ENCODE peak calls at places on chromosomes 11 and 22, in ten cellular contexts. One of them, this sample, is unnamed.

GRCh38 chr11:66373261-66373660 is 1.7 kb upstream of the SLC29A2 start:
- DNase-seq in anterior cingulate cortex: no peak
- DNase-seq in NCI-H510A treated with DMSO at 0.1 percent for 48 hours: no peak
- DNase-seq in SJCRH30: no peak
- DNase-seq in NCI-H1105: no peak
- DNase-seq in amygdala: no peak
- DNase-seq in AG04450: no peak
- DNase-seq in T-cell: no peak
- DNase-seq in stimulated activated CD4-positive, alpha-beta T cell treated with anti-CD3 and anti-CD28 coated beads, Interleukin-4, amount 100 ng/mL, for 48 hours: no peak
- DNase-seq in naive thymus-derived CD8-positive, alpha-beta T cell: no peak
- DNase-seq in this sample: no peak

GRCh38 chr11:82796970-82797594 is 63.4 kb upstream of the FAM181B start:
- DNase-seq in T-cell: no peak
- DNase-seq in amygdala: peak; percentile 42
- DNase-seq in SJCRH30: peak; percentile 22
- DNase-seq in NCI-H1105: no peak
- DNase-seq in anterior cingulate cortex: peak; percentile 54
- DNase-seq in stimulated activated CD4-positive, alpha-beta T cell treated with anti-CD3 and anti-CD28 coated beads, Interleukin-4, amount 100 ng/mL, for 48 hours: no peak
- DNase-seq in NCI-H510A treated with DMSO at 0.1 percent for 48 hours: no peak
- DNase-seq in naive thymus-derived CD8-positive, alpha-beta T cell: no peak
- DNase-seq in AG04450: no peak
- DNase-seq in this sample: no peak

GRCh38 chr22:24141586-24141985 is 39.7 kb upstream of the SUSD2 start:
- DNase-seq in anterior cingulate cortex: no peak
- DNase-seq in AG04450: no peak
- DNase-seq in naive thymus-derived CD8-positive, alpha-beta T cell: no peak
- DNase-seq in amygdala: no peak
- DNase-seq in NCI-H510A treated with DMSO at 0.1 percent for 48 hours: no peak
- DNase-seq in stimulated activated CD4-positive, alpha-beta T cell treated with anti-CD3 and anti-CD28 coated beads, Interleukin-4, amount 100 ng/mL, for 48 hours: no peak
- DNase-seq in NCI-H1105: no peak
- DNase-seq in SJCRH30: no peak
- DNase-seq in T-cell: no peak
- DNase-seq in this sample: no peak

GRCh38 chr22:38228873-38229740 is 27.3 kb downstream of the MAFF start:
- DNase-seq in amygdala: no peak
- DNase-seq in SJCRH30: peak; percentile 52
- DNase-seq in anterior cingulate cortex: no peak
- DNase-seq in T-cell: no peak
- DNase-seq in AG04450: no peak
- DNase-seq in NCI-H1105: no peak
- DNase-seq in naive thymus-derived CD8-positive, alpha-beta T cell: no peak
- DNase-seq in NCI-H510A treated with DMSO at 0.1 percent for 48 hours: peak; percentile 9
- DNase-seq in stimulated activated CD4-positive, alpha-beta T cell treated with anti-CD3 and anti-CD28 coated beads, Interleukin-4, amount 100 ng/mL, for 48 hours: no peak
- DNase-seq in this sample: no peak

GRCh38 chr11:19552100-19552499 is 160.5 kb upstream of the NAV2 start:
- DNase-seq in AG04450: no peak
- DNase-seq in NCI-H510A treated with DMSO at 0.1 percent for 48 hours: no peak
- DNase-seq in stimulated activated CD4-positive, alpha-beta T cell treated with anti-CD3 and anti-CD28 coated beads, Interleukin-4, amount 100 ng/mL, for 48 hours: no peak
- DNase-seq in anterior cingulate cortex: peak; percentile 14
- DNase-seq in T-cell: no peak
- DNase-seq in NCI-H1105: no peak
- DNase-seq in amygdala: no peak
- DNase-seq in naive thymus-derived CD8-positive, alpha-beta T cell: no peak
- DNase-seq in SJCRH30: peak; percentile 32
- DNase-seq in this sample: no peak

GRCh38 chr22:41479671-41480396 is 10.9 kb downstream of the ACO2 start:
- DNase-seq in NCI-H1105: no peak
- DNase-seq in NCI-H510A treated with DMSO at 0.1 percent for 48 hours: no peak
- DNase-seq in anterior cingulate cortex: peak; percentile 82
- DNase-seq in SJCRH30: no peak
- DNase-seq in amygdala: no peak
- DNase-seq in T-cell: no peak
- DNase-seq in naive thymus-derived CD8-positive, alpha-beta T cell: no peak
- DNase-seq in AG04450: no peak
- DNase-seq in stimulated activated CD4-positive, alpha-beta T cell treated with anti-CD3 and anti-CD28 coated beads, Interleukin-4, amount 100 ng/mL, for 48 hours: no peak
- DNase-seq in this sample: no peak

GRCh38 chr22:45993143-45993692 is 16.3 kb upstream of the WNT7B start:
- DNase-seq in naive thymus-derived CD8-positive, alpha-beta T cell: no peak
- DNase-seq in NCI-H510A treated with DMSO at 0.1 percent for 48 hours: no peak
- DNase-seq in amygdala: no peak
- DNase-seq in anterior cingulate cortex: no peak
- DNase-seq in T-cell: no peak
- DNase-seq in stimulated activated CD4-positive, alpha-beta T cell treated with anti-CD3 and anti-CD28 coated beads, Interleukin-4, amount 100 ng/mL, for 48 hours: no peak
- DNase-seq in AG04450: no peak
- DNase-seq in NCI-H1105: no peak
- DNase-seq in SJCRH30: no peak
- DNase-seq in this sample: no peak

GRCh38 chr22:36182056-36182455 is 19.6 kb downstream of the APOL4 start:
- DNase-seq in stimulated activated CD4-positive, alpha-beta T cell treated with anti-CD3 and anti-CD28 coated beads, Interleukin-4, amount 100 ng/mL, for 48 hours: no peak
- DNase-seq in naive thymus-derived CD8-positive, alpha-beta T cell: no peak
- DNase-seq in anterior cingulate cortex: no peak
- DNase-seq in SJCRH30: no peak
- DNase-seq in amygdala: no peak
- DNase-seq in NCI-H1105: no peak
- DNase-seq in T-cell: no peak
- DNase-seq in NCI-H510A treated with DMSO at 0.1 percent for 48 hours: no peak
- DNase-seq in AG04450: no peak
- DNase-seq in this sample: no peak

GRCh38 chr22:28444659-28445058 is 235.0 kb downstream of the TTC28 start:
- DNase-seq in SJCRH30: no peak
- DNase-seq in anterior cingulate cortex: no peak
- DNase-seq in NCI-H510A treated with DMSO at 0.1 percent for 48 hours: no peak
- DNase-seq in NCI-H1105: no peak
- DNase-seq in amygdala: no peak
- DNase-seq in stimulated activated CD4-positive, alpha-beta T cell treated with anti-CD3 and anti-CD28 coated beads, Interleukin-4, amount 100 ng/mL, for 48 hours: no peak
- DNase-seq in AG04450: no peak
- DNase-seq in naive thymus-derived CD8-positive, alpha-beta T cell: no peak
- DNase-seq in T-cell: no peak
- DNase-seq in this sample: no peak